ENCODE peak calls at places on chromosomes 13 and 19, in four cellular contexts. F is HepG2, L is K562, G is GM12878. P is an unnamed sample.
A peak's percentile ranks its signal among the peaks of the same experiment; 100 is the strongest.

GRCh38 chr13:59483441-59484116 is 680.1 kb downstream of the DIAPH3 start:
- DNase-seq in L (no peak), F (no peak), G (no peak), P (peak; percentile 16)

GRCh38 chr19:17967258-17968051 is 548 bp downstream of the KCNN1 start:
- DNase-seq in F (no peak), L (peak; percentile 54), G (no peak), P (no peak)

GRCh38 chr13:24216176-24216575 is 55.7 kb downstream of the SPATA13 start:
- DNase-seq in F (no peak), G (no peak), L (no peak), P (no peak)

GRCh38 chr19:10352764-10353671 is 13.6 kb upstream of the ICAM3 start:
- DNase-seq in G (no peak), F (no peak), L (peak; percentile 73), P (peak; percentile 95)

GRCh38 chr19:38698225-38699026 is 45.8 kb downstream of the CAPN12 start:
- DNase-seq in F (no peak), G (no peak), L (no peak), P (no peak)

GRCh38 chr19:3233116-3233515 is 8.7 kb downstream of the CELF5 start:
- DNase-seq in G (no peak), L (no peak), F (no peak), P (no peak)

GRCh38 chr13:21812192-21812626 is 141.3 kb downstream of the FGF9 start:
- DNase-seq in L (no peak), F (peak; percentile 25), G (no peak), P (no peak)

GRCh38 chr13:32824671-32825070 is 191.6 kb upstream of the KL start:
- DNase-seq in L (no peak), F (no peak), G (no peak), P (no peak)

GRCh38 chr13:33931397-33931987 is 113.5 kb downstream of the RFC3 start:
- DNase-seq in L (peak; percentile 12), G (peak; percentile 4), F (peak; percentile 65), P (peak; percentile 17)

GRCh38 chr13:36275190-36276002 is 22.2 kb downstream of the CCDC169 start:
- DNase-seq in F (peak; percentile 50), G (no peak), L (no peak), P (no peak)

GRCh38 chr13:40102854-40103253 is 447.4 kb downstream of the COG6 start:
- DNase-seq in G (no peak), L (no peak), F (peak; percentile 32), P (no peak)

GRCh38 chr13:102825921-102826706 is 19.7 kb upstream of the ERCC5 start:
- DNase-seq in G (no peak), L (no peak), F (no peak), P (no peak)

GRCh38 chr13:97401421-97401820 is 32.5 kb upstream of the RAP2A start:
- DNase-seq in F (no peak), G (no peak), L (no peak), P (no peak)

GRCh38 chr13:51765142-51765515 is 38.8 kb downstream of the DHRS12 start:
- DNase-seq in L (no peak), F (no peak), G (no peak), P (no peak)

GRCh38 chr19:10420444-10421239 is at the start of gene PDE4A:
- DNase-seq in F (no peak), L (peak; percentile 70), G (no peak), P (peak; percentile 64)

GRCh38 chr19:23075031-23075733 is 41.6 kb upstream of the ZNF730 start:
- DNase-seq in G (no peak), F (no peak), L (peak; percentile 20), P (peak; percentile 92)

GRCh38 chr13:20348645-20349408 is 116.7 kb upstream of the GJB6 start:
- DNase-seq in G (no peak), F (no peak), L (no peak), P (no peak)

GRCh38 chr13:47858678-47859050 is 142.4 kb downstream of the SUCLA2 start:
- DNase-seq in G (no peak), L (no peak), F (no peak), P (no peak)

GRCh38 chr13:39490136-39490535 is 112.9 kb downstream of the LHFPL6 start:
- DNase-seq in G (no peak), F (no peak), L (no peak), P (no peak)

GRCh38 chr19:12035220-12036172 is at the start of gene ZNF433:
- DNase-seq in L (peak; percentile 84), G (no peak), F (peak; percentile 84), P (peak; percentile 99)

GRCh38 chr19:43595605-43595998 is 332 bp downstream of the IRGQ start:
- DNase-seq in G (no peak), F (no peak), L (no peak), P (no peak)

GRCh38 chr13:98997738-98998641 is 20.1 kb upstream of the DOCK9 start:
- DNase-seq in G (no peak), L (no peak), F (no peak), P (no peak)

GRCh38 chr19:12847159-12848139 is 9.1 kb downstream of the MAST1 start:
- DNase-seq in L (peak; percentile 93), G (no peak), F (peak; percentile 53), P (peak; percentile 98)

GRCh38 chr13:114101831-114102520 is 30.4 kb downstream of the RASA3 start:
- DNase-seq in G (no peak), F (no peak), L (no peak), P (no peak)

GRCh38 chr19:45667620-45668341 is at the start of gene GIPR:
- DNase-seq in L (peak; percentile 88), F (peak; percentile 44), G (no peak), P (peak; percentile 72)

GRCh38 chr13:96492758-96493157 is 402.9 kb downstream of the HS6ST3 start:
- DNase-seq in L (no peak), G (no peak), F (no peak), P (no peak)

DNA sequence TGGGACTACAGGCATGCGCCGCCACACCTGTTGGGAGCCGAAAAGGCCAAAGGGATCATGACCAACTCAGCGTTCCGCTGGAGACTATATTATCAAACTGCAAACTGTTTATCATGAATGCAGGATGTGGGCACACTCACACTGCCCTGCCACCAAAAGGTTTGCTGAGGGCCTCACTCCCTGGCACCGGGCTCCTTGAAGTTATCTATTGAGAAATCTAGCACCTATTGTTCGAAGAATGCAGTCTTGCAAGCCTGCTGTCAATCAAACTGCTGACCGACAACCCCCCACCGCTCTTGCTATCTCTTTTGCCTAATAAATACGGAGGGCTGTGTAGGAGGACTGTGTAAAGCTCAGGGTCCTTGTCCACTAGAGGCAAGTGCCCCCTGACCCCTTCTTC is 5.2 kb upstream of the ZNF836 start:
- DNase-seq in F (no peak), G (no peak), L (no peak), P (no peak)
- TF ChIP-seq CBFB in F (no peak), G (no peak), L (no peak), P (no peak)

GRCh38 chr19:6851359-6851758 is 36.0 kb upstream of the ADGRE1 start:
- DNase-seq in L (no peak), G (no peak), F (no peak), P (no peak)

GRCh38 chr19:6848986-6849385 is 38.4 kb upstream of the ADGRE1 start:
- DNase-seq in F (no peak), L (no peak), G (no peak), P (no peak)

GRCh38 chr19:6849876-6850275 is 37.5 kb upstream of the ADGRE1 start:
- DNase-seq in F (no peak), L (no peak), G (no peak), P (no peak)

GRCh38 chr19:6852001-6852400 is 35.4 kb upstream of the ADGRE1 start:
- DNase-seq in L (no peak), F (no peak), G (no peak), P (no peak)

DNA sequence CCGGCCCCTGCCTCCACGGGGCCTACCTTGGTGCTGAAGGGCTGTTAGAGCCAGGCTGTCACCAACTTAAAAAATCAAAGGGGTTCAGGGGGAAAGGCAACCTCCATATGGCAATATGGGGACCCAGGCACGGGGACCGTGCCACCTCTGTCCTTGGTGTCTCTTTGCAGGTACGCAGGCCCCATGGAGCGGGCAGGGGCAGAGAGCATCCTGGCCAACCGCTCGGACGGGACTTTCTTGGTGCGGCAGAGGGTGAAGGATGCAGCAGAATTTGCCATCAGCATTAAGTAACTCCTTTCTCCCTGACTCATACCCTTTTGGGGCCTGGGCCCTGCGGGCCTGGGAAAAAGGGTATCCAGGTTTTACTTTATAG is 39.6 kb upstream of the ADGRE1 start:
- DNase-seq in G (no peak), F (no peak), L (no peak), P (no peak)
- TF ChIP-seq CBFB in G (no peak), F (no peak), L (no peak), P (no peak)

DNA sequence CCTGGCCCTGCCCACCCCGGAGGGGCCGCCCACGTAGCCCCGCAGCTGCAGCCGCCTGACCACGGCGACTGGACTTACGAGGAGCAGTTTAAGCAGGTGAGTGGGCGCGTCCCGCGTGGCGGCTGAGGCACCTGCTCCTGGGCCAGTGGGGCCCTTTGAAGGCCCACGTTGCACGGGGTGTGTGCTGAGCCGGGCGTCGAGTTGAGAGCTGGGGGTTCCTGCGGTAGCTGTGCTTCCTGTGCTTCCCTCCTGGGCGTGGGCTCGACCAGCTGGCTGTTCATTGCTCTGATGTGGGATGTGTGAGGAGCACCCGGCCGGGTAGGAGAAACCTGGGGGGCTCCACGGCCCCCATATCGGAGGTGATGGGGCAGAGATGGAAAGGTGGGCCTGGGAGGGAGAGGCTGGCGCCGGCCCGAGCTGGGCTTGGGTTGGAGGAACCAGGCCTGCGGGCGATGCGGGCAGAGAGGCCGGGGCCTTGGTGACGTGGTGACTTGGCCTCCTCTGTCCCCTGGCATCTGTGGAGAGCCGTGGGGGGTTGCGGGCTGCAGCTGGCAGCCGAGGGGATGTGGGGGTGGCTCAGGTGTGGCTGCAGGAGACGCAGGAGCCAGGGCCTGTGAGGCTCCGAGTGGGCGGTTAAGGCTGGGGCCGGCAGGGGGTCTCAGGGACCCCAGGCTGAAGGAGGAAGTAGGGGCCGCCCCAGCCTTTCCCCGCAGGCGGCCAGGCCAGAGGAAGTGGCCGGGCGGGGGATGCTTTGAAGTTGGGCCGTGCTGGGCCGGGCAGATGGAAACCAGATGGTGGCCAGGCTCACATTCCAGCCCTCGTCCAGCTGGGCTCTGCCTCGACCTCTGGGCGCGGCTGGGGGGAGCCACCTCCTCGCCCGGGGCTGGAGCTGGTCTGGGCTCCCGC is 7.1 kb downstream of the ARID3A start:
- DNase-seq in G (no peak), L (no peak), F (no peak), P (no peak)
- TF ChIP-seq CBFB in G (peak; percentile 37), L (no peak), F (no peak), P (no peak)

GRCh38 chr19:54518844-54519243 is 16.2 kb downstream of the LAIR2 start:
- DNase-seq in L (peak; percentile 72), G (peak; percentile 73), F (peak; percentile 27), P (no peak)
- TF ChIP-seq CBFB in L (no peak), G (peak; percentile 61), F (no peak), P (no peak)

GRCh38 chr13:49300716-49301589 is 53.2 kb downstream of the CDADC1 start:
- DNase-seq in F (peak; percentile 77), L (peak; percentile 70), G (peak; percentile 42), P (peak; percentile 35)
- TF ChIP-seq CBFB in F (no peak), L (no peak), G (no peak), P (no peak)

DNA sequence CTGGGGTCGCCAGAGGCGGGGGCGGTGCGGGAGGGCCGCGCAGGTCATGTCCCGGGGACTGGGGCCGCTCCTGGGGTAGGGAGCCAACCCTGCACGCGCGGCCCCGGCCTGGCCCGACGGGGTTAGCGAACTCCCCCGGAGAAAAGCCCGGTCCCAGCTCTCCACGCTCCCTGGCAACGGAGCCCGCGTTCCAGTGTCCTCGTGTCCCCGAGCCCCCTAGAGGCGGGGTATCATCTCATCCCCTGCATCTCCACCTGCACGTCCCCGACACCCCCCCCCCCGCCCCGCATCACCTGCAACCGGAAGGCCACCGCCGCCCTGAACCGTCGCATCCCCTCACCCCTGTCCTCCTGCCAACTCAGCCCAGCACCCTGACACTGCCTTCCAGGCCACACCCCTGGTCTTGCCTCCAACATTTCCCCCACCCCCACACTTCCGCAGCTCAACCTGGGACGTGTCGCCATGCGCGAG is 2.7 kb downstream of the WDR88 start:
- DNase-seq in F (no peak), L (peak; percentile 30), G (no peak), P (peak; percentile 65)
- TF ChIP-seq CBFB in F (no peak), L (no peak), G (no peak), P (no peak)

GRCh38 chr13:68984688-68985319 is 1122.8 kb upstream of the ATXN8OS start:
- DNase-seq in L (peak; percentile 18), G (no peak), F (no peak), P (peak; percentile 12)
- TF ChIP-seq CBFB in L (no peak), G (no peak), F (no peak), P (no peak)

P was measured in WTC11.